ENCODE peak calls at places on chromosome 13, in nine cellular contexts. Y is pancreas, E is AG10803, V is left lung, Q is brain microvascular endothelial cell, X is adrenal gland, U is mucosa of descending colon, L is dorsolateral prefrontal cortex, S is Caco-2. H is an unnamed sample.

GRCh38 chr13:73835138-73835721 is 299.0 kb downstream of the KLF12 start:
- DNase-seq in E (peak), U (no peak), X (no peak), V (no peak), Y (no peak), L (no peak), S (no peak), Q (no peak), H (peak)

GRCh38 chr13:44007451-44007850 is 127.7 kb downstream of the LACC1 start:
- DNase-seq in V (no peak), E (no peak), Y (no peak), Q (no peak), L (no peak), X (no peak), U (no peak), S (no peak), H (no peak)

GRCh38 chr13:22744688-22745452 is 435.9 kb upstream of the SGCG start:
- DNase-seq in L (no peak), V (no peak), Q (no peak), U (no peak), S (peak), Y (no peak), E (no peak), X (no peak), H (no peak)

GRCh38 chr13:111337741-111338140 is 17.3 kb downstream of the TEX29 start:
- DNase-seq in L (no peak), Y (no peak), U (no peak), S (no peak), V (no peak), Q (no peak), E (peak), X (no peak), H (no peak)

GRCh38 chr13:98200211-98200878 is 23.3 kb upstream of the RNF113B start:
- DNase-seq in L (no peak), S (no peak), Q (no peak), V (no peak), U (no peak), E (no peak), Y (no peak), X (no peak), H (no peak)

GRCh38 chr13:54637377-54637776 is 1608.8 kb downstream of the OLFM4 start:
- DNase-seq in X (no peak), E (no peak), Y (no peak), S (peak), U (no peak), V (no peak), Q (peak), L (no peak), H (peak)

GRCh38 chr13:86572115-86572514 is 772.9 kb upstream of the SLITRK6 start:
- DNase-seq in U (no peak), L (no peak), E (no peak), V (no peak), X (no peak), Y (no peak), S (no peak), Q (no peak), H (peak)

GRCh38 chr13:112796190-112796915 is 106.5 kb downstream of the ATP11A start:
- DNase-seq in Q (no peak), U (no peak), Y (no peak), S (no peak), V (no peak), X (peak), L (no peak), E (no peak), H (no peak)

GRCh38 chr13:108033800-108034707 is 181.3 kb downstream of the LIG4 start:
- DNase-seq in Y (no peak), X (no peak), U (no peak), V (no peak), L (no peak), Q (no peak), E (no peak), S (no peak), H (no peak)

GRCh38 chr13:74037762-74038161 is 96.4 kb downstream of the KLF12 start:
- DNase-seq in Q (no peak), S (no peak), V (no peak), U (no peak), X (no peak), E (no peak), L (no peak), Y (no peak), H (no peak)

GRCh38 chr13:67230774-67231480 is 791 bp upstream of the PCDH9 start:
- DNase-seq in U (peak), X (peak), V (peak), Y (peak), L (peak), E (peak), Q (peak), S (peak), H (peak)

GRCh38 chr13:65600702-65601101 is 1629.4 kb downstream of the PCDH9 start:
- DNase-seq in V (no peak), Q (peak), E (peak), Y (no peak), S (no peak), X (no peak), U (no peak), L (no peak), H (no peak)

GRCh38 chr13:98050041-98050466 is 92.8 kb upstream of the FARP1 start:
- DNase-seq in L (no peak), Y (peak), E (no peak), Q (peak), S (no peak), V (no peak), U (no peak), X (no peak), H (peak)

GRCh38 chr13:99656843-99657506 is 155.7 kb downstream of the TM9SF2 start:
- DNase-seq in V (no peak), L (no peak), Y (no peak), X (no peak), Q (no peak), E (no peak), S (no peak), U (no peak), H (peak)

GRCh38 chr13:82850644-82851043 is 1031.6 kb downstream of the SLITRK1 start:
- DNase-seq in X (no peak), E (no peak), Q (no peak), S (no peak), U (no peak), V (no peak), L (no peak), Y (no peak), H (no peak)

GRCh38 chr13:87820221-87820620 is 149.1 kb downstream of the SLITRK5 start:
- DNase-seq in X (no peak), Y (no peak), Q (no peak), E (peak), V (no peak), L (no peak), S (no peak), U (no peak), H (peak)

GRCh38 chr13:75357576-75358295 is 124.2 kb downstream of the TBC1D4 start:
- DNase-seq in S (peak), L (no peak), Y (no peak), U (no peak), Q (peak), V (no peak), E (peak), X (peak), H (peak)

GRCh38 chr13:40096357-40096911 is 441.0 kb downstream of the COG6 start:
- DNase-seq in L (no peak), E (no peak), U (no peak), Q (no peak), S (no peak), X (no peak), Y (no peak), V (no peak), H (no peak)

GRCh38 chr13:77988355-77988754 is 69.7 kb upstream of the EDNRB start:
- DNase-seq in Q (no peak), X (no peak), E (no peak), Y (no peak), L (no peak), V (no peak), U (no peak), S (no peak), H (no peak)

GRCh38 chr13:40762849-40763248 is 8.1 kb downstream of the MRPS31 start:
- DNase-seq in V (no peak), L (no peak), E (peak), S (no peak), Q (no peak), Y (no peak), U (no peak), X (no peak), H (no peak)

GRCh38 chr13:46629811-46630413 is 76.9 kb downstream of the LRCH1 start:
- DNase-seq in X (no peak), V (no peak), S (no peak), L (no peak), U (no peak), Y (no peak), E (no peak), Q (no peak), H (no peak)

GRCh38 chr13:42041684-42042035 is 6.8 kb upstream of the DGKH start:
- DNase-seq in X (peak), V (peak), Y (peak), L (peak), U (peak), S (peak), Q (peak), E (peak), H (peak)

GRCh38 chr13:71274923-71275593 is 591.9 kb downstream of the DACH1 start:
- DNase-seq in Q (no peak), X (no peak), E (no peak), U (no peak), L (no peak), Y (no peak), V (no peak), S (no peak), H (no peak)

GRCh38 chr13:44734204-44734707 is 158.1 kb upstream of the TSC22D1 start:
- DNase-seq in E (peak), U (no peak), X (peak), S (no peak), Q (peak), V (peak), L (no peak), Y (peak), H (peak)

DNA sequence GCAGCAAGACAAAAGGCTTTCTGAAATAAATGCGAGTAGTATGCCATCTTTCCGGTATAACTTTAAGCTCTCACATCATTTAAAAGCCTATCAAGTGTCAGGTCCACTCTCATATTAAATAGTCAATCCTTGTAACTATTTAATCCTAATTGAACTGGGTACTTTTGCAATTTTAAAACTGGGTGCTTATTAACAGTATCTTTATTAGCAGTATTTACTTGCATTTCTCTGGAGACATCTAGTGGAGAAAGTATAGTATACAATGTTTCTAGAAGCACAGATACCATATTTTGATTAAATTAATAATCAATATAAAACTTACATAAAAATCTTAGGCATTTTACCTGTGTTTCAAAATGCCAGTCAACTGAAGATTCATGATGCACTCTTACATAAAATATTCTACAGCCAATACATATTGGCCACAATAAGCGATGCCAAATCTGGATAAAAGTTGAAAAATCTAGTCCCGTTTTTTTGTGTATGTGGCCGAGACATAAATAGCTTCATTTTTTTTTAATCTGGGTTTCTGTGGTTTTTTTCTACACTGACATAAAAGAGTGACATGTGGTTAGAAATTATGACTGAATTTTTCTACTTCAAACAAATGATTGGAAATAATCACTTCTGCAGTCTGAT is 4.3 kb upstream of the POSTN start:
- DNase-seq in S (no peak), Y (no peak), U (no peak), Q (no peak), V (no peak), X (no peak), E (peak), L (no peak), H (peak)
- TF ChIP-seq CTCF in S (peak), Y (peak), U (no peak), Q (peak), V (peak), X (peak), E (peak), L (peak), H (peak)

DNA sequence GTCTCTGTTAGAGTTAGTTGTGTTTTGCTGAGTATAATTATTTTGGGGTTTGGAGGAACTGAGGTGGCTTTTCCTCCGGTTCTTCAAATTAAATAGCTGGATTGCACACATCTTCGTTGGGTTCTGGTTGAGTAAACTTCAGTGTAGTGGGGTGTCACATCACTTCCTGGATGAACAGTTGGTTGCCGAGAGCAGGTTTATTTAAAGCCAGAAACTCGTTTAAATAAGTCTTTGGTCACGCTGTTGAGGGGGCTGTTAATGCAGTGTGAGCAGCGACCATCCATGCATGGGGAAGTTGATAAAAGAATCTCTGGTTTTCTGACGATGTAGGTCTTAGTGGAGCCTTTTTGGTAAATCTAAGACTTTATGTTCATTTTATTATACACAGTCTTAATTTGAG is 351.2 kb upstream of the ARGLU1 start:
- DNase-seq in V (no peak), X (no peak), U (no peak), S (no peak), L (no peak), E (no peak), Q (peak), Y (no peak), H (peak)
- H3K4me3 ChIP-seq in V (no peak), X (no peak), U (no peak), S (no peak), L (no peak), E (no peak), Q (peak), Y (no peak), H (no peak)

GRCh38 chr13:49830721-49831120 is 38.2 kb upstream of the KPNA3 start:
- DNase-seq in V (no peak), S (no peak), E (no peak), Q (no peak), Y (no peak), X (no peak), L (no peak), U (no peak), H (no peak)
- TF ChIP-seq CTCF in V (no peak), S (no peak), E (no peak), Q (no peak), Y (no peak), X (no peak), L (no peak), U (no peak), H (no peak)

GRCh38 chr13:27790523-27790922 is 1.8 kb upstream of the GSX1 start:
- DNase-seq in X (no peak), Y (no peak), V (no peak), L (no peak), S (no peak), Q (no peak), E (no peak), U (no peak), H (no peak)
- H3K4me3 ChIP-seq in X (no peak), Y (peak), V (no peak), L (peak), S (no peak), Q (no peak), E (no peak), U (no peak), H (no peak)

GRCh38 chr13:20127563-20128458 is 33.0 kb downstream of the GJA3 start:
- DNase-seq in X (peak), S (peak), Y (peak), V (peak), E (peak), Q (no peak), U (peak), L (peak), H (peak)
- TF ChIP-seq CTCF in X (peak), S (peak), Y (no peak), V (no peak), E (peak), Q (peak), U (peak), L (peak), H (peak)

DNA sequence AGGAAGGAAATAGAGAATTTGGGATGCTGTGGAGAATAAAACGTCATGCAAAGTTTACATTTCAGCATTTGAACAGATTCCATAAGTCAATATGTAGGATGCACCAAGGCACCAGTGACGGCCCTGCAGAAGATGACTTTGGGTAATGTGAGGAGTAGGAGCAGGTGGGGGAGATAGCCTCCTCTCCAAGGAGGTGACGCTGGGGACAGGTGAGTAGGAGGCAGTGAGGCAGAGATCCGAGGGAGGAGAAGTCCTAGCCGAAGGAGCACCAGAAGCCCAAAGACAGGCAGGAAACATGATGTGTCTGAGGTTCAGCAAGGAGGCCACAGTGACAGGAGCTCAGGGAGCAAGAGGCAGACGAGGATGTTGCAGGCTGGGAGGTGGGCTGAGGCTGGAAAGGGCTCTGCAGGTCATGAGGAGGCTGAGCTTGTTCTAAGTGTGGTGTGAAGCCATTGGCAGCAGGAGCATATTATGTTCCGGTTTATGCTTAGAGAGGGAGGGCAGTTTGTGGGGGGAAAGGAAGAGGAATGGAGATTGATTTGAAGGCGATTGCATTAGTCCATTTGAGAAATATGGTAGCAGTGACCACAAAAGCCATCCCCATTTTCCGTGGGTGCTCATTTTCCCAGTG is 55.7 kb upstream of the C1QTNF9 start:
- DNase-seq in X (no peak), L (no peak), S (no peak), U (no peak), V (no peak), E (no peak), Q (no peak), Y (no peak), H (no peak)
- H3K4me3 ChIP-seq in X (no peak), L (no peak), S (no peak), U (no peak), V (peak), E (no peak), Q (no peak), Y (no peak), H (no peak)

H was measured in astrocyte of the spinal cord.